ENCODE peak calls at places on chromosomes 13 and 19, in ten cellular contexts. A is transverse colon; T is tibial nerve; G is CD8-positive, alpha-beta T cell; Z is heart left ventricle; B is heart right ventricle; W is breast epithelium; M is body of pancreas; K is testis; F is H9. Q is an unnamed sample.

GRCh38 chr19:42272989-42273406 is 3.9 kb downstream of the CIC start:
- DNase-seq in A (no peak), T (no peak), G (no peak), Z (no peak), B (no peak), W (no peak), M (no peak), K (no peak), F (no peak), Q (no peak)

GRCh38 chr19:42512743-42513304 is 15.5 kb downstream of the CEACAM1 start:
- DNase-seq in A (no peak), T (no peak), G (no peak), Z (no peak), B (no peak), W (no peak), M (no peak), K (no peak), F (peak), Q (no peak)

GRCh38 chr19:46426506-46427162 is 2.1 kb downstream of the PNMA8C start:
- DNase-seq in A (peak), T (no peak), G (no peak), Z (peak), B (peak), W (no peak), M (peak), K (peak), F (peak), Q (peak)

GRCh38 chr19:42185281-42185680 is 32.2 kb downstream of the DEDD2 start:
- DNase-seq in A (no peak), T (no peak), G (no peak), Z (no peak), B (no peak), W (no peak), M (no peak), K (no peak), F (no peak), Q (no peak)

GRCh38 chr19:41914906-41915247 is 13.4 kb downstream of the ERFL start:
- DNase-seq in A (no peak), T (no peak), G (no peak), Z (no peak), B (no peak), W (no peak), M (no peak), K (no peak), F (no peak), Q (no peak)

GRCh38 chr13:68234278-68234677 is 1004.1 kb upstream of the PCDH9 start:
- DNase-seq in A (no peak), T (no peak), G (no peak), Z (no peak), B (no peak), W (no peak), M (no peak), K (no peak), F (no peak), Q (no peak)

GRCh38 chr13:76808927-76809326 is 77.3 kb downstream of the KCTD12 start:
- DNase-seq in A (no peak), T (no peak), G (no peak), Z (no peak), B (no peak), W (no peak), M (no peak), K (no peak), F (no peak), Q (no peak)

GRCh38 chr13:83765796-83766195 is 116.5 kb downstream of the SLITRK1 start:
- DNase-seq in A (no peak), T (no peak), G (no peak), Z (no peak), B (no peak), W (no peak), M (no peak), K (no peak), F (no peak), Q (no peak)

GRCh38 chr13:19090495-19090894 is 91.1 kb downstream of the TUBA3C start:
- DNase-seq in A (no peak), T (no peak), G (no peak), Z (no peak), B (no peak), W (no peak), M (no peak), K (no peak), F (no peak), Q (no peak)

GRCh38 chr19:45444318-45445041 is 20.8 kb upstream of the ERCC1 start:
- DNase-seq in A (peak), T (peak), G (peak), Z (peak), B (peak), W (peak), M (peak), K (peak), F (peak), Q (peak)

GRCh38 chr13:113354831-113355610 is 8.9 kb downstream of the GRTP1 start:
- DNase-seq in A (no peak), T (no peak), G (no peak), Z (no peak), B (no peak), W (no peak), M (no peak), K (no peak), F (peak), Q (no peak)

GRCh38 chr19:53541971-53542370 is 4.0 kb downstream of the ZNF331 start:
- DNase-seq in A (no peak), T (no peak), G (no peak), Z (no peak), B (no peak), W (no peak), M (no peak), K (no peak), F (no peak), Q (no peak)

GRCh38 chr19:52492991-52493470 is 34.4 kb upstream of the ZNF808 start:
- DNase-seq in A (no peak), T (no peak), G (no peak), Z (peak), B (peak), W (no peak), M (no peak), K (peak), F (peak), Q (peak)

GRCh38 chr13:23796546-23796945 is 92.7 kb downstream of the MIPEP start:
- DNase-seq in A (no peak), T (no peak), G (no peak), Z (no peak), B (no peak), W (no peak), M (no peak), K (no peak), F (no peak), Q (no peak)

GRCh38 chr13:99905224-99905623 is 66.3 kb downstream of the ZIC5 start:
- DNase-seq in A (no peak), T (no peak), G (no peak), Z (no peak), B (no peak), W (no peak), M (no peak), K (no peak), F (no peak), Q (no peak)

GRCh38 chr19:46371371-46371901 is 24.5 kb downstream of the PPP5C start:
- DNase-seq in A (no peak), T (no peak), G (no peak), Z (no peak), B (no peak), W (no peak), M (peak), K (no peak), F (no peak), Q (no peak)

GRCh38 chr19:10760268-10760944 is 42.5 kb downstream of the DNM2 start:
- DNase-seq in A (peak), T (no peak), G (no peak), Z (no peak), B (no peak), W (no peak), M (no peak), K (no peak), F (no peak), Q (no peak)

GRCh38 chr13:104206450-104207044 is 1140.3 kb upstream of the SLC10A2 start:
- DNase-seq in A (no peak), T (no peak), G (no peak), Z (no peak), B (no peak), W (no peak), M (peak), K (no peak), F (no peak), Q (no peak)

GRCh38 chr13:75222031-75222430 is 259.9 kb downstream of the TBC1D4 start:
- DNase-seq in A (no peak), T (no peak), G (no peak), Z (no peak), B (no peak), W (no peak), M (no peak), K (no peak), F (no peak), Q (no peak)

GRCh38 chr13:90594694-90595093 is 752.8 kb upstream of the MIR17HG start:
- DNase-seq in A (no peak), T (no peak), G (no peak), Z (no peak), B (no peak), W (no peak), M (no peak), K (no peak), F (no peak), Q (no peak)

GRCh38 chr13:96710166-96710866 is 284.0 kb downstream of the OXGR1 start:
- DNase-seq in A (no peak), T (no peak), G (no peak), Z (no peak), B (no peak), W (no peak), M (no peak), K (no peak), F (peak), Q (no peak)

GRCh38 chr19:18074192-18074591 is 12.5 kb downstream of the IL12RB1 start:
- DNase-seq in A (no peak), T (no peak), G (no peak), Z (no peak), B (no peak), W (no peak), M (no peak), K (no peak), F (no peak), Q (no peak)

GRCh38 chr19:524062-524674 is 7.4 kb upstream of the CDC34 start:
- DNase-seq in A (no peak), T (no peak), G (no peak), Z (peak), B (no peak), W (no peak), M (no peak), K (no peak), F (no peak), Q (no peak)

GRCh38 chr13:38166121-38166520 is 183.5 kb upstream of the UFM1 start:
- DNase-seq in A (no peak), T (no peak), G (no peak), Z (no peak), B (no peak), W (no peak), M (no peak), K (no peak), F (no peak), Q (no peak)

GRCh38 chr19:18225702-18226468 is at the start of gene PDE4C:
- DNase-seq in A (no peak), T (no peak), G (no peak), Z (peak), B (peak), W (no peak), M (no peak), K (no peak), F (peak), Q (peak)

DNA sequence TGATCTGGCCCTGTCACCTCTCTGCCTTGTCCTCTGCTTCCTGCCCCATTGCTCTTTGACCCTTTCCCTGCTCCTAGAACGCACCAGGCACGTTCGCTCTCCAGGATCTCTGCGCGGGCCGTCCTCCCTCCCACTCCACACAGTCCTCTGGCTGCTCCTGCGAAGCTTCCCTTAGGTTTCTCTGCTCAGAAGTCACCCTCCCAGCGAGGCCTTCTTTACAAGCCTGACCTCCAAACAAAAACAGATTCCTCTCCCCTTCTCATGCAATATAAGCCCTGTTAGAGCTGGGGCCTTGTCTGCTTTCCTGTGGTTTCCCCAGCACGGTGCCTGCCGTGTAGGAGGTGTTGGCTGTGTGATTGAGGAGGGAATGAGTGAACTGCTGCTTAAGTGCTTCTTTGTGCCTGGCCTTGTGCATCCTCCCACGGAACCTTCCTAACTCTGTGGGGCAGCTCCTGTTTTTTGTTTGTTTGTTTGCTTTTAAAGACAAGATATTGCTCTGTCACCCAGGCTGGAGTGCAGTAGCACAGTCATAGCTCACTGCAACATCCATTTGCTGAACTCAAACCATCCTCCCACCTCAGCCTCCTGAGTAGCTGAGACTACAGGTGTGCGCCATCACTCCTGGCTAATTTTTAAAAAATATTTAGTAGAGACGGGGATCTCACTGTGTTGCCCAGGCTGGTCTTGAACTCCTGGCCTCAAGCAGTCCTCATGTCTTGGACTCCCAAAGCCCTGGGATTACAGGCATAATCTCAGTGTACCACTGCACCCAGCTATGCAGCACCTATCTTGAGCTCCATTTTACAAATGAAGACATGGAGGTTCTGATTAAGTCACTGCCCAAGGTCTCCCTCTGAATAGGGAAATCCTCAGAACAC is 82.0 kb downstream of the SIPA1L3 start:
- DNase-seq in A (no peak), T (no peak), G (no peak), Z (no peak), B (no peak), W (no peak), M (no peak), K (no peak), F (peak), Q (no peak)
- H3K27ac ChIP-seq in A (no peak), T (no peak), G (no peak), Z (no peak), B (no peak), W (no peak), M (no peak), K (no peak), F (peak), Q (no peak)

DNA sequence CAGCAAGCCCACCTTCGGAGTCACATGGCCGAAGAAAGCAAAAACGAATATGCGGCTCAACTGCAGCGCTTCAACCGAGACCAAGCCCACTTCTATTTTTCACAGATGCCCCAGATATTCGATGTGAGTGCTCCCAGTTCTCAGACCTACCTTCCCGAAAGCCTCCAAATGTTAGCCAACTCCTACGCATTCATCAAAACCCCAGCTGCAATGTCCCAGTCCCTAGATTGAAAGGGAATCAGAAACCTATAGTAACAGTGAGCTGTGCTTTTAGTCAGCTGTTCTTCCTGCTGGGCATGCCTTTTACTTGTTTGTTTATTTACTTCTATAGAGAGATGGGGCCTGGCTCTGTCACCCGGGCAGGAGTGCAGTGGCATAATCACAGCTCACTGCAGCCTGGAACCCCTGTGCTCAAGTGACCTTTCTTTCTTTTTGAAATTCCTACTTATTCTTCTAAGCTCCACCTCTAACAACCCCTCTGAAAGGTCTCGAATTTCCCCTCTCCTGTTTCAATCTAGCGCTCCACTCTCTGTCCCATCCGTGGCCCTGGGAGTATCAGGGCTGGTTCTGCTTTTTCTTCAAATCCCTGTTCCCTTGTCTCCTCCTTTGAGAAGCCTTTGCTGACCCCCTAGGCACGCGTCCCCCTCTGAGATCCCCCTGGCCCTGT is 4.4 kb downstream of the TRIP10 start:
- DNase-seq in A (peak), T (no peak), G (no peak), Z (no peak), B (no peak), W (no peak), M (no peak), K (no peak), F (no peak), Q (no peak)
- H3K27ac ChIP-seq in A (peak), T (peak), G (no peak), Z (peak), B (peak), W (peak), M (peak), K (peak), F (peak), Q (peak)

DNA sequence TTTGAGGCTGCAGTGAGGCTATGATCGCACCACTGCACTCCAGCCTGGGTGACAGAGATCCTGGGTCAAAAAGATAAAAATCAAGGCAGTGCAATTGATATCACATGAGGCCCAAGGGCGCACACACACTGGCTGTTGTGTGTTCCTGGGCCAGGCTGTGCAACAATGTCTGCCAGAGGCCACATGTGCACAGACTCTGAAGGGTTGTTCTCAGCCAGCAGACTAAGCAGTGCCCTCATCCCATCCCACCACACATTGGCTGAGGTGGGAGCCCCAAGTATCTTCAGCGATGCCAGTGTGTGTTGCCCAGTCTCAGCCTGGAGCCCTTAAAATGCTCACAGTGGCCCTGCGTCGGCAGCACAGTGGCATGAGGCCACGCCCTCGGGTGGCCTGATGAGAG is 12.6 kb downstream of the PEX11G start:
- DNase-seq in A (no peak), T (no peak), G (no peak), Z (no peak), B (no peak), W (no peak), M (no peak), K (no peak), F (no peak), Q (no peak)
- H3K27ac ChIP-seq in A (no peak), T (no peak), G (no peak), Z (no peak), B (no peak), W (no peak), M (no peak), K (no peak), F (no peak), Q (no peak)

GRCh38 chr19:48553676-48554384 is 1.9 kb downstream of the SULT2B1 start:
- DNase-seq in A (peak), T (no peak), G (no peak), Z (peak), B (peak), W (no peak), M (peak), K (peak), F (peak), Q (peak)
- H3K27ac ChIP-seq in A (no peak), T (no peak), G (no peak), Z (no peak), B (no peak), W (peak), M (no peak), K (no peak), F (no peak), Q (no peak)

GRCh38 chr19:55455576-55456235 is 5.7 kb downstream of the ISOC2 start:
- DNase-seq in A (no peak), T (no peak), G (no peak), Z (no peak), B (no peak), W (no peak), M (no peak), K (no peak), F (no peak), Q (no peak)

GRCh38 chr19:55456347-55456746 is 5.1 kb downstream of the ISOC2 start:
- DNase-seq in A (no peak), T (no peak), G (no peak), Z (no peak), B (no peak), W (no peak), M (no peak), K (peak), F (no peak), Q (no peak)

GRCh38 chr19:55452381-55453325 is 8.8 kb downstream of the ISOC2 start:
- DNase-seq in A (peak), T (peak), G (no peak), Z (peak), B (peak), W (no peak), M (peak), K (peak), F (peak), Q (peak)

GRCh38 chr19:55453861-55454260 is 7.6 kb downstream of the ISOC2 start:
- DNase-seq in A (no peak), T (no peak), G (no peak), Z (no peak), B (no peak), W (no peak), M (no peak), K (peak), F (no peak), Q (no peak)

GRCh38 chr19:55454787-55455243 is 6.6 kb downstream of the ISOC2 start:
- DNase-seq in A (no peak), T (no peak), G (no peak), Z (no peak), B (peak), W (no peak), M (no peak), K (peak), F (peak), Q (peak)
- H3K27ac ChIP-seq in A (no peak), T (no peak), G (no peak), Z (no peak), B (no peak), W (no peak), M (no peak), K (no peak), F (no peak), Q (no peak)

DNA sequence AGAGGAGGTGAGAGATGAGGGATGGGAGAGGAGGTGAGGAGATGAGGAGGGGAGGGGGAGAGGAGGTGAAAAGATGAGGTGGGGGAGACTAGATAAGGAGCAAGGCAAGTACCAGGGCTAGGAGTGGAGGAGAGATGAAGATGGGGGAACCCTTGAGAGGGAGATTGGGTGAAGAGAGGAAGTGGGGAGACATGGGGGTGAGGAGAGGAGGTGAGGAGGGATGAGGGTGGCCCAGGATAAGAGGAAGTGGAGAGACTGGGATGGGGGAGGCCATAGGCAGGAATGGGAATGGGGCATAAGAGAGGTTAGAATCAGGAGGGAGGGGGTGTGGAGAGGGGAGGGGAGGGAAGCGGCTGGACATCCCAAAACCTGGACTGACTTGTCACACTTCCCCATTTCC is 16.7 kb upstream of the EMC10 start:
- DNase-seq in A (no peak), T (no peak), G (no peak), Z (no peak), B (no peak), W (no peak), M (no peak), K (no peak), F (no peak), Q (no peak)
- H3K27ac ChIP-seq in A (no peak), T (no peak), G (no peak), Z (no peak), B (no peak), W (no peak), M (no peak), K (no peak), F (no peak), Q (no peak)

DNA sequence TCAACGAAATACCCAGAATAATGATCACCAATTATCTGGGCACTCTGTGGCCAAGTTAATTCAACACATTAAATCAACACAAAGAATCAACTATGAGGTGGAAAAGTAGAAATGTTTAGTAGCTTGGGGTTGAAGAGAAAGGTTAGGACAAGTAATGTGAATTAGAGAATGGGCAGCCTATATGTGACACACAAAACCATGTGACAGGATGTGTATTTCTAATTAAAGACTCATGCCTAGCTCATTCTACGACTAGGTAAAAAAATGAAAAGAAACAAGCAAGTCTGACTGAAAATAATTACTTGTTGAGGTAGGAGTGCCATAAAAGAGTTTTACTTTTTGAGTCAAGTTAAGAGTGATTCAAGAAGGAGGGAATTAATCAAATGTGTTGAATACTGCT is 2646.0 kb upstream of the PCDH20 start:
- DNase-seq in A (no peak), T (no peak), G (no peak), Z (no peak), B (no peak), W (no peak), M (no peak), K (no peak), F (no peak), Q (no peak)
- H3K27ac ChIP-seq in A (no peak), T (no peak), G (no peak), Z (no peak), B (no peak), W (no peak), M (no peak), K (no peak), F (no peak), Q (no peak)

GRCh38 chr13:98490866-98491265 is 86.0 kb downstream of the STK24 start:
- DNase-seq in A (no peak), T (no peak), G (no peak), Z (no peak), B (no peak), W (no peak), M (no peak), K (no peak), F (no peak), Q (no peak)
- H3K27ac ChIP-seq in A (no peak), T (no peak), G (no peak), Z (no peak), B (no peak), W (peak), M (no peak), K (no peak), F (no peak), Q (no peak)